ENCODE peak calls at places on chromosomes 1 and 21, in seven cellular contexts. O is dorsolateral prefrontal cortex, V is stomach, M is BJ, J is right lobe of liver, I is esophagus squamous epithelium, T is ovary. C is an unnamed sample. For H3K27me3, the result is how much of the 10 kb centered on the place peaks cover.

GRCh38 chr1:2250721-2251281 is 22.7 kb downstream of the SKI start:
- DNase-seq in O (no peak), V (peak), M (no peak), J (peak), I (no peak), T (peak), C (no peak)

GRCh38 chr1:192959657-192960186 is 99.4 kb downstream of the UCHL5 start:
- DNase-seq in O (no peak), V (no peak), M (no peak), J (no peak), I (no peak), T (no peak), C (no peak)

GRCh38 chr1:28926629-28927441 is 12.5 kb downstream of the EPB41 start:
- DNase-seq in O (no peak), V (no peak), M (no peak), J (no peak), I (no peak), T (no peak), C (no peak)

GRCh38 chr1:75723989-75724471 is 479 bp upstream of the ACADM start:
- DNase-seq in O (peak), V (peak), M (peak), J (peak), I (no peak), T (peak), C (peak)

GRCh38 chr1:229058111-229058551 is 212.8 kb upstream of the RAB4A start:
- DNase-seq in O (no peak), V (peak), M (no peak), J (no peak), I (no peak), T (no peak), C (no peak)

GRCh38 chr1:25425098-25426085 is 4.8 kb upstream of the RHCE start:
- DNase-seq in O (no peak), V (peak), M (no peak), J (peak), I (no peak), T (no peak), C (no peak)

GRCh38 chr1:196361112-196361714 is 247.0 kb downstream of the KCNT2 start:
- DNase-seq in O (no peak), V (no peak), M (no peak), J (no peak), I (no peak), T (no peak), C (no peak)

GRCh38 chr1:32764826-32765545 is 52.2 kb downstream of the YARS1 start:
- DNase-seq in O (no peak), V (no peak), M (no peak), J (no peak), I (no peak), T (no peak), C (no peak)

GRCh38 chr1:167627865-167628641 is 2.0 kb upstream of the RCSD1 start:
- DNase-seq in O (no peak), V (peak), M (no peak), J (no peak), I (no peak), T (no peak), C (no peak)

GRCh38 chr1:31764307-31765040 is at the start of gene ADGRB2:
- DNase-seq in O (peak), V (no peak), M (no peak), J (no peak), I (no peak), T (no peak), C (peak)

GRCh38 chr1:61388586-61388985 is 306.2 kb downstream of the NFIA start:
- DNase-seq in O (no peak), V (no peak), M (no peak), J (no peak), I (no peak), T (no peak), C (no peak)

GRCh38 chr1:167713330-167714081 is 8.3 kb upstream of the MPZL1 start:
- DNase-seq in O (no peak), V (no peak), M (no peak), J (peak), I (no peak), T (peak), C (peak)

GRCh38 chr1:60448866-60449265 is 375.3 kb upstream of the C1orf87 start:
- DNase-seq in O (no peak), V (no peak), M (no peak), J (no peak), I (no peak), T (no peak), C (no peak)

GRCh38 chr21:46011267-46011967 is 29.8 kb downstream of the COL6A1 start:
- DNase-seq in O (no peak), V (peak), M (no peak), J (no peak), I (no peak), T (no peak), C (no peak)

GRCh38 chr1:246398126-246398813 is 108.8 kb downstream of the SMYD3 start:
- DNase-seq in O (no peak), V (peak), M (no peak), J (no peak), I (no peak), T (peak), C (no peak)

GRCh38 chr1:89995595-89996397 is 886 bp downstream of the ZNF326 start:
- DNase-seq in O (no peak), V (no peak), M (no peak), J (no peak), I (no peak), T (no peak), C (no peak)

GRCh38 chr1:84353665-84354064 is 44.6 kb upstream of the DNASE2B start:
- DNase-seq in O (no peak), V (no peak), M (no peak), J (no peak), I (no peak), T (no peak), C (no peak)

GRCh38 chr1:226551299-226551698 is 2.7 kb downstream of the STUM start:
- DNase-seq in O (no peak), V (no peak), M (no peak), J (no peak), I (no peak), T (no peak), C (no peak)

GRCh38 chr1:113199718-113200455 is 126.9 kb downstream of the LRIG2 start:
- DNase-seq in O (no peak), V (no peak), M (no peak), J (no peak), I (no peak), T (no peak), C (no peak)

GRCh38 chr1:39625462-39626273 is 13.8 kb downstream of the HEYL start:
- DNase-seq in O (peak), V (peak), M (no peak), J (no peak), I (no peak), T (peak), C (no peak)

GRCh38 chr1:160621633-160622413 is 25.0 kb downstream of the SLAMF1 start:
- DNase-seq in O (no peak), V (no peak), M (no peak), J (no peak), I (no peak), T (no peak), C (no peak)

GRCh38 chr1:197073978-197074377 is 6.9 kb upstream of the F13B start:
- DNase-seq in O (no peak), V (no peak), M (no peak), J (no peak), I (no peak), T (no peak), C (no peak)

GRCh38 chr1:192869308-192869940 is 60.6 kb downstream of the RGS2 start:
- DNase-seq in O (no peak), V (no peak), M (no peak), J (no peak), I (no peak), T (no peak), C (no peak)

GRCh38 chr1:15968172-15968571 is 7.7 kb downstream of the ZBTB17 start:
- DNase-seq in O (no peak), V (no peak), M (no peak), J (no peak), I (no peak), T (no peak), C (no peak)

GRCh38 chr1:91071838-91072237 is 50.0 kb upstream of the ZNF644 start:
- DNase-seq in O (no peak), V (no peak), M (no peak), J (no peak), I (no peak), T (no peak), C (no peak)

GRCh38 chr21:44299085-44299457 is 782 bp upstream of the PFKL start:
- DNase-seq in O (no peak), V (no peak), M (no peak), J (no peak), I (no peak), T (no peak), C (no peak)

GRCh38 chr1:29538586-29538985 is 302.3 kb downstream of the PTPRU start:
- DNase-seq in O (no peak), V (no peak), M (no peak), J (no peak), I (no peak), T (no peak), C (no peak)

GRCh38 chr1:248611883-248612282 is 14.4 kb upstream of the OR2T10 start:
- DNase-seq in O (no peak), V (no peak), M (no peak), J (no peak), I (no peak), T (no peak), C (no peak)
- H3K27me3 ChIP-seq in O (under half), V (under half), M (under half), J (under half), I (under half), T (under half), C (under half)

GRCh38 chr1:6272476-6273270 is 11.8 kb upstream of the GPR153 start:
- DNase-seq in O (no peak), V (no peak), M (no peak), J (no peak), I (no peak), T (no peak), C (no peak)
- TF ChIP-seq CTCF in O (no peak), V (no peak), M (peak), J (no peak), I (no peak), T (no peak), C (no peak)

DNA sequence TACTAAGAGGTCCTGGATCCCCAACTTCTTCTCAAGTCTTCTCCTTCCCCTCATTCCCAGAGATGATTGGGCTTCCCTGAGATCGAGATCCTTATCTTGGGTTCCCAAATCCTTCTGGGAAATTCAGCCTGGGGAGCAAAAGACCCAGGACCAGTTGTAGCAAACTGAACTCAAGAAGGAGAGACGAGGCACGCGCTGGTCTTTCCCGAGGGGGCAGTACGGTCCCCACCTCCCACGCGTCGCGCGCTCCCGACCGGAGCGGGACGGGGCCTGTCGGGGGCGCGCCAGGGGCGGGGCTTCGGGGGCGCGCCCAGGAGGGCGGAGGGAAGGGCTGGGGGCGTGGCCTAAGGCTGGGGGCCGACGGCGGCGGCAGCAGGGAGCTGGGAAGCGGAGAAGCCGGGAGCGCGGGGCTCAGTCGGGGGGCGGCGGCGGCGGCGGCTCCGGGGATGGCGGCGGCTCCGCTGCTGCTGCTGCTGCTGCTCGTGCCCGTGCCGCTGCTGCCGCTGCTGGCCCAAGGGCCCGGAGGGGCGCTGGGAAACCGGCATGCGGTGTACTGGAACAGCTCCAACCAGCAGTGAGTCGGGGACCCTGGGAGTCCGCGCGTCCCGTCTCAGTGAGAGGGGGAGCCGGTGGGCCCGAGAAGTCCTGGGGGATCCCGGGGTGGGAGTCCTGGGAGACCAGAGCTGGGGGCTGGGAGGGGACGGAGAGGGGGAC is at the start of gene EFNA3:
- DNase-seq in O (peak), V (peak), M (no peak), J (peak), I (no peak), T (peak), C (peak)
- H3K27me3 ChIP-seq in O (under half), V (half or more), M (under half), J (under half), I (under half), T (under half), C (half or more)

DNA sequence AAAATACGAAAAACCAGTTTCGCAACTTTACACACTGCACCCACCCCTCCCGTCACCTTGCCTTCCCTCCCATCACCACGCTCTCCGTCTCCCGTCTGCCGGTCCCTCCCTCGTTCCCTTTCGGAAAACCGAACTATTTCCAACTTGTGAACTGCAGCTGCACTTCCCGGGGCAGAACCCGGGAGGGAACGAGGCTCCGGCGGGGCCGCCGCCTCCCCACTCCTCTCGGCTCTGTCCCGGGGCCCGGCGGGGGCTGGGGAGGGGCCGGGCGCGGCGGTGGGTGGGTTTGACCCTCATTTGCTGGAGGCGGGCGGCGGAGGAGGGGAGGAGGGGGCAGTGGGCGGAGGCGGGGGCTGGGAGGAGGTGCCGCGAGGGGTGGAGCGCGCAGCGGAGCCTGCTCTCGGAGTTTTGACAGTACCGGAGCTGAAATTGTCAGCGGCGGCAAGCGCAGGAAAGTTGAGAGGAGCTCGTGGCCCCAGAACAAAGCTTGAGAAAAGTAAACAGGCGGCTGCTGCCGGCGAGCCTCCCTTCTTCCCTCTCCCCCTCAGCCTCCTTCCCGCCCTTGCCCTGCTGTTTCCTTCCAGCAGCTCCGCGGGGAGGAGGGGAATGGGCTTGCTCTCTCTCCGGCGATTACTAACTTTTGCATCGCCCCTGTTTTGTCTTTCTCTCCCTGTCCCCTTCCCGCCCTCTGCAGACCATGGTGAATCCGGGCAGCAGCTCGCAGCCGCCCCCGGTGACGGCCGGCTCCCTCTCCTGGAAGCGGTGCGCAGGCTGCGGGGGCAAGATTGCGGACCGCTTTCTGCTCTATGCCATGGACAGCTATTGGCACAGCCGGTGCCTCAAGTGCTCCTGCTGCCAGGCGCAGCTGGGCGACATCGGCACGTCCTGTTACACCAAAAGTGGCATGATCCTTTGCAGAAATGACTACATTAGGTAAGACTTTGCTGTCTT is 2.9 kb downstream of the LMO4 start:
- DNase-seq in O (peak), V (peak), M (no peak), J (peak), I (no peak), T (peak), C (peak)
- TF ChIP-seq CTCF in O (no peak), V (no peak), M (peak), J (no peak), I (peak), T (no peak), C (no peak)

DNA sequence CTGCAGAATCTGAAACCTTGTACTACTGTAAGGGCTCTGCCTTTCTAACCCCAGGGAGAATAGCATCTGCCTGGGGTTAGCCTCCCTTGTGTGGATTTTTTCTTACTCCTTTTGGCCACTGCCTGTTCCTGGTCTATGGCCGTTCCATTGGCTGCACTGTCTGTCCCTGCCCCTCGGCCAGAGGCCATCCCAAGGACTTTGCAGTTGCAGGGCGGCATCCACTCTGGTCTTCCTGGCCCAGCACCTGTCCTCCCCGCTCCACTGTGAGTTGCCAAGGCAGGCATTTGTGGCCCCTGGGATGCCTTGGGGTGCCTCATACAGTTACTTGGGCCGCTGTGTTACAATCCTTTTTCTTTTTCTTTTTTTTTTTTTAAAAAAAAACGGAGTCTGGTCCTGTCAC is 45.8 kb downstream of the PDE9A start:
- DNase-seq in O (no peak), V (no peak), M (no peak), J (no peak), I (no peak), T (no peak), C (no peak)
- H3K27me3 ChIP-seq in O (under half), V (under half), M (under half), J (under half), I (under half), T (under half), C (under half)